ENCODE peak calls at places on chromosome 18, in eight cellular contexts. T is foreskin keratinocyte, U is cardiac fibroblast, F is OCI-M1, A is pulmonary artery endothelial cell, W is AG20443, K is AG04449, C is T-helper 2 cell. J is an unnamed sample.

GRCh38 chr18:47100214-47100831 is 50.0 kb downstream of the HDHD2 start:
- DNase-seq in U (peak; percentile 63), A (peak; percentile 3), K (no peak), F (peak; percentile 74), C (peak; percentile 50), W (peak; percentile 77), T (peak; percentile 20), J (peak; percentile 69)

GRCh38 chr18:41371718-41372117 is 583.3 kb upstream of the PIK3C3 start:
- DNase-seq in C (no peak), W (no peak), F (peak; percentile 60), T (no peak), A (no peak), U (peak; percentile 31), K (no peak), J (no peak)

GRCh38 chr18:59353079-59353680 is 5.9 kb downstream of the LMAN1 start:
- DNase-seq in C (no peak), A (no peak), K (no peak), T (peak; percentile 16), F (no peak), U (peak; percentile 8), W (no peak), J (peak; percentile 45)

GRCh38 chr18:3281456-3282400 is 19.8 kb downstream of the MYL12B start:
- DNase-seq in K (no peak), U (peak; percentile 87), A (no peak), T (no peak), C (no peak), F (peak; percentile 94), W (peak; percentile 60), J (peak; percentile 83)

GRCh38 chr18:11308499-11308898 is 159.1 kb upstream of the PIEZO2 start:
- DNase-seq in T (no peak), U (peak; percentile 29), F (peak; percentile 32), K (no peak), C (no peak), W (peak; percentile 19), A (no peak), J (no peak)

GRCh38 chr18:6561029-6561861 is 146.5 kb upstream of the L3MBTL4 start:
- DNase-seq in C (no peak), K (no peak), T (no peak), F (peak; percentile 89), W (no peak), U (peak; percentile 86), A (no peak), J (no peak)

GRCh38 chr18:49933530-49933929 is 120.2 kb upstream of the ACAA2 start:
- DNase-seq in K (peak; percentile 19), C (no peak), T (peak; percentile 28), A (no peak), F (no peak), U (peak; percentile 50), W (no peak), J (no peak)

GRCh38 chr18:24368749-24369148 is 28.9 kb downstream of the OSBPL1A start:
- DNase-seq in A (no peak), C (peak; percentile 51), U (no peak), K (no peak), F (no peak), W (no peak), T (peak; percentile 51), J (peak; percentile 3)

GRCh38 chr18:44601447-44601846 is 79.2 kb upstream of the SETBP1 start:
- DNase-seq in K (peak; percentile 77), A (no peak), T (peak; percentile 70), F (no peak), U (peak; percentile 71), W (peak; percentile 25), C (no peak), J (no peak)

GRCh38 chr18:79796531-79797390 is 977 bp upstream of the KCNG2 start:
- DNase-seq in W (peak; percentile 38), C (no peak), A (no peak), K (no peak), U (peak; percentile 64), F (no peak), T (no peak), J (no peak)

GRCh38 chr18:39701839-39702238 is 2136.2 kb upstream of the CELF4 start:
- DNase-seq in F (no peak), C (no peak), U (no peak), A (peak; percentile 8), K (no peak), T (peak; percentile 26), W (no peak), J (peak; percentile 25)

GRCh38 chr18:50192903-50193795 is 1.8 kb downstream of the MYO5B start:
- DNase-seq in A (no peak), F (no peak), K (no peak), C (no peak), T (no peak), U (no peak), W (no peak), J (no peak)

GRCh38 chr18:63306249-63306648 is 13.3 kb downstream of the BCL2 start:
- DNase-seq in T (no peak), F (no peak), K (no peak), W (no peak), C (no peak), A (no peak), U (no peak), J (no peak)

GRCh38 chr18:7488571-7488970 is 78.5 kb upstream of the PTPRM start:
- DNase-seq in C (no peak), U (no peak), A (no peak), W (no peak), K (no peak), T (no peak), F (no peak), J (peak; percentile 1)

GRCh38 chr18:22558945-22559385 is 141.2 kb upstream of the CTAGE1 start:
- DNase-seq in F (peak; percentile 62), A (peak; percentile 51), W (peak; percentile 70), U (peak; percentile 80), T (no peak), K (no peak), C (no peak), J (peak; percentile 72)

GRCh38 chr18:56381151-56381550 is 257.2 kb downstream of the TXNL1 start:
- DNase-seq in U (no peak), A (no peak), T (no peak), F (no peak), W (no peak), C (no peak), K (no peak), J (no peak)

GRCh38 chr18:72232611-72233010 is 311.5 kb downstream of the CBLN2 start:
- DNase-seq in U (no peak), K (no peak), F (no peak), W (no peak), T (no peak), C (no peak), A (no peak), J (no peak)

GRCh38 chr18:63763831-63764600 is 11.2 kb upstream of the SERPINB7 start:
- DNase-seq in C (no peak), W (peak; percentile 16), F (no peak), T (no peak), K (peak; percentile 67), A (no peak), U (no peak), J (no peak)

GRCh38 chr18:49663755-49664085 is 101.9 kb downstream of the LIPG start:
- DNase-seq in U (no peak), A (no peak), T (no peak), C (no peak), K (no peak), F (no peak), W (peak; percentile 46), J (no peak)

J was measured in lung microvascular endothelial cell.